ENCODE peak calls at places on chromosomes 2 and 18, in six cellular contexts. O is astrocyte; E is transverse colon; G is NB4; P is CD8-positive, alpha-beta T cell; F is cardiac muscle cell. A is an unnamed sample.

GRCh38 chr2:150080115-150080514 is 407.4 kb downstream of the RND3 start:
- DNase-seq in O (peak), E (no peak), G (no peak), P (no peak), F (peak), A (no peak)

GRCh38 chr2:173196080-173196479 is 120.4 kb downstream of the MAP3K20 start:
- DNase-seq in O (no peak), E (no peak), G (no peak), P (no peak), F (no peak), A (no peak)

GRCh38 chr2:178397002-178397605 is 53.9 kb downstream of the PRKRA start:
- DNase-seq in O (peak), E (no peak), G (peak), P (no peak), F (peak), A (no peak)

GRCh38 chr2:211877061-211877460 is 661.5 kb downstream of the ERBB4 start:
- DNase-seq in O (peak), E (no peak), G (no peak), P (no peak), F (no peak), A (no peak)

GRCh38 chr2:240561325-240561971 is 1.3 kb downstream of the DUSP28 start:
- DNase-seq in O (peak), E (peak), G (peak), P (no peak), F (peak), A (no peak)

GRCh38 chr2:122433123-122433754 is 677.8 kb downstream of the TSN start:
- DNase-seq in O (no peak), E (no peak), G (no peak), P (no peak), F (no peak), A (no peak)

GRCh38 chr2:42850016-42850805 is 57.8 kb upstream of the HAAO start:
- DNase-seq in O (no peak), E (no peak), G (no peak), P (no peak), F (no peak), A (no peak)

GRCh38 chr2:120453635-120453998 is 107.7 kb downstream of the INHBB start:
- DNase-seq in O (peak), E (no peak), G (no peak), P (no peak), F (peak), A (no peak)

GRCh38 chr2:240812721-240813120 is 7.3 kb downstream of the KIF1A start:
- DNase-seq in O (no peak), E (peak), G (no peak), P (no peak), F (no peak), A (peak)

GRCh38 chr2:233331536-233331935 is 22.8 kb upstream of the DGKD start:
- DNase-seq in O (no peak), E (peak), G (peak), P (peak), F (no peak), A (peak)

GRCh38 chr18:78671551-78671950 is 308.1 kb upstream of the SALL3 start:
- DNase-seq in O (no peak), E (no peak), G (no peak), P (no peak), F (no peak), A (no peak)

GRCh38 chr2:12253167-12253778 is 463.5 kb upstream of the TRIB2 start:
- DNase-seq in O (no peak), E (no peak), G (no peak), P (no peak), F (no peak), A (no peak)

GRCh38 chr2:23301151-23301550 is 83.8 kb upstream of the KLHL29 start:
- DNase-seq in O (no peak), E (no peak), G (no peak), P (no peak), F (no peak), A (no peak)

GRCh38 chr2:58925676-58926081 is 684.6 kb upstream of the FANCL start:
- DNase-seq in O (peak), E (no peak), G (no peak), P (no peak), F (no peak), A (no peak)

GRCh38 chr2:43478423-43479086 is 117.3 kb downstream of the THADA start:
- DNase-seq in O (no peak), E (no peak), G (no peak), P (no peak), F (no peak), A (no peak)

DNA sequence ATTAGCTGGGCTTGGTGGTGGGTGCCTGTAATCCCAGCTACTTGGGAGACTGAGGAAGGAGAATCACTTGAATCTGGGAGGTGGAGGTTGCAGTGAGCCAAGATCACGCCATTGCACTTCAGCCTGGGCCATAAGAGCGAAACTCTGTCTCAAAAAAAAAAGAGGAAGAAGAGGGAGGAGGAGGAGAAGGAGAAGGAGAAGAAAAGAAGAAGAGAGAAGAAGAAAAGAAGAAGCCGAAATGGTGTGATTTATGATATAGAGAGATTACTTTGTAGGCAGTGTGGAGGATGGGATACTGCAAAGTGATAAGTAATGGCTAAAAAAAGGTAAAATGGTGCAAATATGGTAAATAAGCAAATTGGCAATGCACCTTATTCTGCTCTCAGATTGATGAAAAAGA is 25.1 kb downstream of the THNSL2 start:
- DNase-seq in O (no peak), E (no peak), G (no peak), P (no peak), F (no peak), A (no peak)
- H3K4me3 ChIP-seq in O (no peak), E (no peak), G (no peak), P (no peak), F (no peak), A (no peak)

GRCh38 chr18:48409591-48410094 is 460 bp upstream of the ZBTB7C start:
- DNase-seq in O (no peak), E (no peak), G (peak), P (no peak), F (no peak), A (peak)
- H3K4me3 ChIP-seq in O (peak), E (peak), G (peak), P (peak), F (peak), A (peak)

DNA sequence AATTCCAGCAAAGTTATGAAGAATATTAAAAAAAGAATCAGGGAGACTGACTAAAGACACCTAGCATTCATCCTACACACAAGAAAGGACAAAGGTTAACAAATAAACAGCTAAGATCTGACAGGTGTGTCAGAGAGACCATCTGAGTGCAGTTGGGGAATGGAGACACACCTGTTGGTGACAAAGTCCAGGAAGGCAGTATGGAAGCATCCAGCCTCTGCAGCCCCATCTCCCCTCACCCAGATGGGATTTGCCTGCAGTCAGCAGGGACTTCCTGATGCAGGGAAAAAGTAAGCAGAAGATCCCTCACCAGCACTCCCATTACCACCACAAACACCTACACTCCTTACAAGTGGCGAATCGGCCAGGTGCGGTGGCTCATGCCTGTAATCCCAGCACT is 37.9 kb downstream of the USP34 start:
- DNase-seq in O (no peak), E (peak), G (no peak), P (no peak), F (no peak), A (no peak)
- H3K4me3 ChIP-seq in O (no peak), E (no peak), G (no peak), P (no peak), F (no peak), A (no peak)

GRCh38 chr2:38405917-38406596 is 29.0 kb upstream of the ATL2 start:
- DNase-seq in O (no peak), E (no peak), G (peak), P (no peak), F (no peak), A (no peak)
- H3K4me3 ChIP-seq in O (no peak), E (no peak), G (peak), P (no peak), F (no peak), A (no peak)

GRCh38 chr2:174341995-174342571 is 7.3 kb downstream of the SP9 start:
- DNase-seq in O (no peak), E (no peak), G (no peak), P (no peak), F (no peak), A (no peak)

GRCh38 chr2:174343343-174343637 is 8.5 kb downstream of the SP9 start:
- DNase-seq in O (no peak), E (no peak), G (peak), P (no peak), F (no peak), A (no peak)

GRCh38 chr2:174343638-174344455 is 9.1 kb downstream of the SP9 start:
- DNase-seq in O (no peak), E (no peak), G (no peak), P (no peak), F (no peak), A (peak)

GRCh38 chr2:174341301-174341994 is 6.7 kb downstream of the SP9 start:
- DNase-seq in O (peak), E (peak), G (peak), P (peak), F (peak), A (peak)

GRCh38 chr2:174342600-174343342 is 8.0 kb downstream of the SP9 start:
- DNase-seq in O (no peak), E (no peak), G (peak), P (no peak), F (no peak), A (peak)
- H3K4me3 ChIP-seq in O (no peak), E (peak), G (peak), P (no peak), F (peak), A (no peak)

GRCh38 chr2:224938670-224939309 is 103.5 kb downstream of the DOCK10 start:
- DNase-seq in O (peak), E (no peak), G (no peak), P (no peak), F (peak), A (no peak)
- H3K4me3 ChIP-seq in O (peak), E (no peak), G (no peak), P (peak), F (no peak), A (no peak)

DNA sequence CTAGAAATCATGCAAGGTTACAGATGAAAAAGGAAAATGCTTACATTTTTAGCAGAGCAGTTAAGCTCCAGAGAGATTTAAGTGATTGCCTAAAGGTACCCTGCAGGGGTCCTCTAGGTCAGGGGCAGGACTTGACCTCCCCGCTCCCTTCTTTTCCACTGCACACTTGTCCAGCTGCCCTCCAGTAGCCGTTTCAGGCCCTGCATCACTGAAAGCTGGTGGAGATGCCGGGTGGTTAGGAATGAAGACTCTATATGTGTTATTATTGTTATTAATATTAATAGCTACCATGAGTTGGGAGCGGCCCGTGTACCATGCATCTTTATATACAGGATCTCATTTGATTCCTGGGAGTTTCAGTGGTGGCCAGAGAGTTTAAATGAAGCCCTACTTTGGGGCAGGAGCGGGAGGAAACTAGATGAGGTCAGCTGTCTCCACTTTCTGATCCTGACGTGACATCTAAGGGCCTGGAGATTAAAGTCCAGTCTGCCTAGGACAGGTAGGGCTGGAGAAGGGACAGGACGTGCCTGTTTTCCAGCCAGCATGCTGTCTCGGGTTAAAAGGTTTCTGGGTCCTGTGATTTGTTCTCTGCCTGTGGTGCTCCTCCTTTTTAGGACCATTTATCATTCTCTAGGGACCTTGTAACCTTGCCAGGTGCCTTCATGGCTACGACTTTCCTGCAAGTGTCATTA is 2.1 kb downstream of the TMEM37 start:
- DNase-seq in O (no peak), E (peak), G (no peak), P (no peak), F (no peak), A (no peak)
- H3K4me3 ChIP-seq in O (no peak), E (peak), G (no peak), P (no peak), F (no peak), A (no peak)

GRCh38 chr18:38651736-38652135 is 1086.1 kb upstream of the CELF4 start:
- DNase-seq in O (no peak), E (no peak), G (no peak), P (no peak), F (no peak), A (no peak)
- H3K4me3 ChIP-seq in O (no peak), E (no peak), G (no peak), P (no peak), F (no peak), A (no peak)

DNA sequence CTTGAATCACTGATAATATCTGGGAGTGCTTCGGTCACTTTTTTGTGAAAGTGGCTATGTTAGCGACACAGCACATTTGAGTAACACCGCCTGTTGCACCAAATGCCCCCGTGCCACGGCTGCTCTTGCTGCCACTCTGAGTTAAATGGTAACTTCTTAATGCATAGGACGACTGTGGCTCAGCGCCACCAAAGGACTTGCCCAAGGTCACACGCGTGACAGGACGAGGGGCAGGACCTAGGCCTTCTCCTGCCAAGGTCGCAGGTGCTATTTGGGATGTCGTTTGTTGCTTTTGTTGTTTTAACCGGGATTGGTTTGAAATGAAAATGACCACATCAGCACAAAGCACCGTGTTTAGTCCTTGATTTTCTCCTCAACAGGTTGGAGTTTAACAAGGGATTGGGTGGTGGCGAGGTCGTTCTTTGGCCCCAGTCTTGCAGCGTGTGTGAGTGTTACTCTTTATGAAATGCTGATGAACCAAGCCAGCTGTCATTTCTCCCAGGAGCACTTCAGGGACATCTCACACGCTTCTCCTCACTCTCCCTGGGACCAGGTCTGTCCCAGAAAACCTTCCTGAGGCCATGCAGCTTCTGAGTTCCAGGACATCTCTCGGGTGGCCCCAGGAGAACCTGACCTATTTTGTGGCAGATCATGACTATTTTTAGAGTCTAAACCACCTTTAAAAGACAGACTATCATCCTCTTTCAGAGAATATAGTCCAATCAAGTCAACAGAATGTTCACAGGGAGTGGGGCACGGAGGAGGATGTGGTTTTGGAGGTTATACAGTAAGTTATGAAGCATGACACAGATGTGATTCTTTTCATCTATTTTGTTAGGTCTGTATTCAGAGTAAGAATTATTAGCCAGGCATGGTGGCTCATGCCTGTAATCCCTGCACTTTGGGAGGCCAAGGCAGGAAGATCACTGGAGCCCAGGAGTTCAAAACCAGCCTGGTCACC is 49.9 kb downstream of the MTCL1 start:
- DNase-seq in O (peak), E (peak), G (peak), P (peak), F (peak), A (no peak)
- H3K4me3 ChIP-seq in O (no peak), E (no peak), G (no peak), P (peak), F (no peak), A (no peak)